ENCODE peak calls at places on chromosomes 7 and 10, in four cellular contexts. C is transverse colon, M is stomach, R is breast epithelium. L is an unnamed sample.

GRCh38 chr10:133176546-133176945 is 16.5 kb downstream of the KNDC1 start:
- DNase-seq in C (no peak), M (no peak), R (no peak), L (peak)

GRCh38 chr10:49080965-49081364 is 34.4 kb downstream of the VSTM4 start:
- DNase-seq in C (no peak), M (peak), R (no peak), L (no peak)

GRCh38 chr10:86958831-86959736 is 685 bp downstream of the SNCG start:
- DNase-seq in C (no peak), M (no peak), R (peak), L (peak)

GRCh38 chr7:130942211-130942964 is 208.4 kb upstream of the KLF14 start:
- DNase-seq in C (peak), M (peak), R (no peak), L (no peak)

GRCh38 chr7:38306914-38307313 is 33.5 kb upstream of the TARP start:
- DNase-seq in C (no peak), M (no peak), R (no peak), L (no peak)

GRCh38 chr7:91193141-91193540 is 71.1 kb upstream of the FZD1 start:
- DNase-seq in C (no peak), M (no peak), R (no peak), L (no peak)

GRCh38 chr7:34759477-34760125 is 101.6 kb downstream of the NPSR1 start:
- DNase-seq in C (no peak), M (no peak), R (no peak), L (no peak)

GRCh38 chr7:157412021-157412443 is 75.2 kb downstream of the DNAJB6 start:
- DNase-seq in C (no peak), M (no peak), R (no peak), L (no peak)

GRCh38 chr10:106560925-106561640 is 603.4 kb downstream of the SORCS1 start:
- DNase-seq in C (no peak), M (no peak), R (no peak), L (no peak)

GRCh38 chr7:81676105-81676811 is 93.6 kb downstream of the HGF start:
- DNase-seq in C (no peak), M (no peak), R (no peak), L (no peak)

GRCh38 chr10:76926006-76926405 is 711.6 kb downstream of the KCNMA1 start:
- DNase-seq in C (no peak), M (no peak), R (no peak), L (no peak)

GRCh38 chr7:12481722-12482121 is 78.1 kb upstream of the VWDE start:
- DNase-seq in C (no peak), M (no peak), R (no peak), L (no peak)

GRCh38 chr7:1091019-1091643 is 3.2 kb downstream of the GPER1 start:
- DNase-seq in C (no peak), M (no peak), R (no peak), L (no peak)

GRCh38 chr7:26048663-26049062 is 103.3 kb upstream of the NFE2L3 start:
- DNase-seq in C (no peak), M (no peak), R (no peak), L (no peak)

GRCh38 chr7:117774943-117775342 is 98.3 kb downstream of the CTTNBP2 start:
- DNase-seq in C (no peak), M (no peak), R (no peak), L (no peak)

GRCh38 chr10:122559228-122559627 is 1.3 kb upstream of the DMBT1 start:
- DNase-seq in C (no peak), M (no peak), R (no peak), L (no peak)

GRCh38 chr7:129347330-129347729 is 86.9 kb upstream of the STRIP2 start:
- DNase-seq in C (no peak), M (no peak), R (no peak), L (no peak)

GRCh38 chr7:24573554-24574338 is 494 bp downstream of the PALS2 start:
- DNase-seq in C (peak), M (peak), R (peak), L (peak)

GRCh38 chr7:24572421-24573007 is 738 bp upstream of the PALS2 start:
- DNase-seq in C (peak), M (no peak), R (peak), L (peak)

GRCh38 chr7:24572014-24572413 is 1.2 kb upstream of the PALS2 start:
- DNase-seq in C (no peak), M (no peak), R (no peak), L (no peak)

GRCh38 chr7:24574365-24574764 is 1.1 kb downstream of the PALS2 start:
- DNase-seq in C (no peak), M (no peak), R (no peak), L (no peak)

DNA sequence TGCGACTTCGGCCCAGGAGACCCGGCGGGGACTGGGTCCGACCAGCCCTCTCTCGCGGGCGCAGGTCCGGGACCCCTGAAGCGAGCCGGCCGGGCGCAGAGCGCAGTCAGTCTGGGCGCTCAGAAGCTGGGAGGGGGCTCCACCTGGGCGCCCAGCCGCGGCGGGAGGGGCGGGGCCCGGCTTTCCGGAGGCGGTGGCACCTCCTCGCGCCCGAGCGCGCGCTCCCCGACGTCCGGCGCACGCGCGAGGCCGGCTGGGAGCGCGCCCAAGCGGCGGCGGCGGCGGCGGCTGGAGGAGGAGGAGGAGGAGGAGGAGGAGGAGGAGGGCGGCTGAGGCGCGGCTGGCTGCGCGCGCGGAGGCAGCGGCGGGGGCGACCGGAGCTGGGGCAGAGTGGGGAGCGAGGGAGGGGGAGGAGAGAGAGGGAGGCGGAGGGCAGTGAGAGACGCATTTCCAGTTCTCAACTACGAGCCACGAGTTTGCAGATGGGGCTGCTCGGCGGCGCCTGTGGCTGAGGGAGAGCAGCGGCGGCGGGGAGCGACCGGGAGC is at the start of gene PALS2:
- DNase-seq in C (peak), M (peak), R (peak), L (peak)
- TF ChIP-seq POLR2AphosphoS5 in C (no peak), M (peak), R (no peak), L (peak)

GRCh38 chr10:70354566-70355233 is 27.7 kb downstream of the LRRC20 start:
- DNase-seq in C (no peak), M (no peak), R (no peak), L (peak)

GRCh38 chr10:70354100-70354499 is 28.3 kb downstream of the LRRC20 start:
- DNase-seq in C (no peak), M (no peak), R (no peak), L (peak)

GRCh38 chr10:70355234-70356021 is 27.0 kb downstream of the LRRC20 start:
- DNase-seq in C (peak), M (no peak), R (no peak), L (no peak)

GRCh38 chr10:70350501-70350900 is 31.9 kb downstream of the LRRC20 start:
- DNase-seq in C (no peak), M (no peak), R (no peak), L (peak)

GRCh38 chr10:70352401-70353097 is 29.9 kb downstream of the LRRC20 start:
- DNase-seq in C (no peak), M (no peak), R (no peak), L (peak)
- TF ChIP-seq POLR2A in C (no peak), M (no peak), R (no peak), L (no peak)

GRCh38 chr10:546971-547590 is 142.4 kb downstream of the DIP2C start:
- DNase-seq in C (no peak), M (peak), R (peak), L (peak)
- TF ChIP-seq POLR2AphosphoS5 in C (no peak), M (no peak), R (no peak), L (no peak)

GRCh38 chr7:4742852-4743251 is 32.6 kb upstream of the AP5Z1 start:
- DNase-seq in C (no peak), M (no peak), R (no peak), L (no peak)

GRCh38 chr7:4745265-4745919 is 30.0 kb upstream of the AP5Z1 start:
- DNase-seq in C (no peak), M (no peak), R (no peak), L (no peak)

GRCh38 chr7:4745971-4746919 is 29.2 kb upstream of the AP5Z1 start:
- DNase-seq in C (peak), M (peak), R (no peak), L (no peak)

GRCh38 chr7:4747013-4747412 is 28.4 kb upstream of the AP5Z1 start:
- DNase-seq in C (no peak), M (no peak), R (no peak), L (no peak)

GRCh38 chr7:4744391-4745264 is 30.8 kb upstream of the AP5Z1 start:
- DNase-seq in C (peak), M (peak), R (peak), L (peak)
- TF ChIP-seq POLR2A in C (peak), M (no peak), R (no peak), L (no peak)

DNA sequence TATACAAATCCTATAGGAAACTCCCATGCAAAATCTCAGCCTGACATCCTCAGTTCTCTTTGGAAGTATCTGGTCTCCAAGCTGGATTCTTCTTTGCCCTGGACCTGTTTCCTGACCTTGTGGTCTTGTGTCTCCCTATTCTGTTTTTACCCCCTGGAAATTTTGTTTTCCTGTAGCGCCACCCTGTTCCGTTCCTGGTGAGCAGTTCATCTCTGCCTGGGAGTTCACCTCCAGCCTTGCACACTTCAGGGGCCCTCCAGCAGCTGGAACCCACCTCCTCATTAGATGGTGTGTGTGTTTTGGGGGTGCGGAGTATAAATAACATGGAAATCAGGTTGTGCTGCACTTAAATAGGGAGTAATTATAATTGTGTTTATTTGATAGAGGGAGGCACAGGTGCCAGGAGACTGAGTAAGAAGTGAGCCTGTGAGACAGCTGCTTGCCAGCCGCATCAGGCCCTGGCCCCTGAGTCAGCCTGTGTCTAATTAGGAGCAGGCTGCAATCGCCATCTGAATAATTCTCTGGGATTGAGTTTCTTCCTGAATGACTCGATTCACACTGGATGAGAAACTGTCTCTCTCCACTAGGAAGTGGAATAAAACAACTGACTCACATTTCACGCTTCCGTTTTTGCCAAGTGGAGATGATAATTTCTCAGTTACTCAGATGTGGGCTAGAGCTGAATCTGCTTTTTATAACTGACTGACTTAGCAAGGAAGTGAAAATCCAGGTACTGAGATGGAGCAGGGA is 69.4 kb upstream of the HECTD2 start:
- DNase-seq in C (no peak), M (no peak), R (no peak), L (no peak)
- TF ChIP-seq POLR2AphosphoS5 in C (no peak), M (no peak), R (no peak), L (no peak)

GRCh38 chr7:50303894-50304157 is 690 bp upstream of the IKZF1 start:
- DNase-seq in C (no peak), M (no peak), R (no peak), L (no peak)
- TF ChIP-seq POLR2A in C (no peak), M (no peak), R (no peak), L (no peak)

DNA sequence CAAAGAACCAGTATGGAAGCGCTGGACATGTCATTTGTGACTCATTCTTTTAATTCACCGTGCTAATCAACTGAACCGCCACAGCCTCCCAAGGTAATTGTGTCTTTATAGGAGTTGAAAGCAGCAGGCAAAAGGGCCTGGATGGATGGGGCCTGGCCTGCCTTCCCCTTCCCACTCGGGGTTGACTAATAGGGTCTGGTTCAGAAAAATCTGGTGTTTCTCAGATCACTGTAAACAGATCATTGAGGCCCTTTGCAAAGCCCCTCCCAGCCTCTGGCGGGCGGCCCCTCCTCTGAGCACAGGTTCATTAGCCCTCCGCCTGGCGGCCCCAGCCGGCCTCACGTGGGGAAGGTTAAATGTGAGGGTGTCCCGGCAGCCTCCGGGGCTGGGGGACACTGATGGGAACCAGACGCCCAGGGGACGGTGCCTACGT is 100.8 kb downstream of the EBF3 start:
- DNase-seq in C (no peak), M (no peak), R (no peak), L (peak)
- TF ChIP-seq POLR2AphosphoS5 in C (no peak), M (no peak), R (no peak), L (no peak)

GRCh38 chr7:70975816-70976215 is 156.1 kb upstream of the GALNT17 start:
- DNase-seq in C (no peak), M (no peak), R (no peak), L (no peak)
- TF ChIP-seq POLR2A in C (no peak), M (no peak), R (no peak), L (no peak)

GRCh38 chr10:104779701-104780100 is 138.6 kb downstream of the SORCS3 start:
- DNase-seq in C (no peak), M (no peak), R (no peak), L (no peak)
- TF ChIP-seq POLR2AphosphoS5 in C (no peak), M (no peak), R (no peak), L (no peak)

DNA sequence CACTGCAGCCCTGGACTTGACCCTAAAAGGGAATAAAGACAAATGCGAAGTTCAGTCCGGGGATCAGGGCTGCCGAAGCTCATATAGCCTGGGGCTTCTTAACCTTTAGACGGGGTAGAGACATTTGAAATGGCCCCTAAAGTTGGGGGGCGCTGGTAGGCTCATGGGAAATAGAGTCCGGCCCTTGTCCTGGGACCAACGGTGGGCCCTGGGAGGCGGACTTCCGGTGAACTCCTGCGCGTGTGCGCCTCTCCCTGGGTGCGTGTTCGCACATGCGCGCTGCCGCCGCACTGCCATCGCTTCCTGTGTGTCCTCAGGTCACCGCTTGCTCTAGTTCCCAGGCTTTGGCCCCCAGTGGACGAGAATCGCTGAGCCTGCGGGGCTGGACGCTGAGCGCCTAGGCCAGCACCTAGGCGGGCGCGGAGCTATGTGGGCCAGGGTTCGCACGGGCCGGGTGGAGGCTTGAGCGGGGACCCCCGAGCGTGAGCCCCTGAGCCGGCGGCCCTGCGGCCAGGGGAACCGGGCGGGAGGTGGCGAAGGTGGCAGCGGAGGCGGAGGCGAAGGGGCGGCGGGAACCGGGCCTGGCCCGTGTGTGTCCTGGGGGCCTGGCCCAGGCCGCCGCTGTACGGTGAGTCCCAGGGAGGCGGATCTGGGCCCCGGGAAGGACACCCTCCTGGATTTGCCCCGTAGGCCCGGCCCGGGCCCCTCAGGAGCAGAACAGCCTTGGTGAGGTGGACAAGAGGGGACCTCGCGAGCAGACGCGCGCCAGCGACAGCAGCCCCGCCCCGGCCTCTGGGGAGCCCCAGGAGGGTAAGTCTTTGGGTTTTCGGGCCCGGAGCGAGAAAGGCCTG is 23.0 kb upstream of the ZNF12 start:
- DNase-seq in C (peak), M (peak), R (peak), L (peak)
- TF ChIP-seq POLR2A in C (peak), M (no peak), R (peak), L (no peak)

L was measured in sigmoid colon.